ENCODE peak calls at places on chromosomes 2 and 18, in seven cellular contexts. W is WTC11; S is stimulated activated naive B cell treated with anti-CD40 and anti-IgM and Interleukin-4, amounts not matched to agents 10 μg/mL and 1 μg/mL and 100 μg/mL, for 72 hours; L is activated CD4-positive, alpha-beta T cell treated with anti-CD3 and anti-CD28 coated beads, Interleukin-2, amount 50 U/mL, for 24 hours; T is stimulated activated CD4-positive, alpha-beta T cell treated with anti-CD3 and anti-CD28 coated beads, TNF-alpha, amount 100 ng/mL, for 4 hours; C is SK-N-SH; U is MCF 10A. A is an unnamed sample.

GRCh38 chr2:64455031-64455332 is 1.0 kb downstream of the LGALSL start:
- DNase-seq in L (no peak), T (no peak), U (no peak), C (no peak), W (no peak), S (no peak), A (no peak)

GRCh38 chr18:80050797-80051196 is 16.6 kb downstream of the RBFA start:
- DNase-seq in S (no peak), W (no peak), T (no peak), U (no peak), L (no peak), C (no peak), A (no peak)

GRCh38 chr2:214651451-214651850 is 158.0 kb downstream of the BARD1 start:
- DNase-seq in L (no peak), S (no peak), W (no peak), T (no peak), U (peak), C (no peak), A (no peak)

GRCh38 chr2:15711126-15711860 is 119.6 kb downstream of the DDX1 start:
- DNase-seq in C (no peak), U (no peak), W (no peak), S (no peak), T (no peak), L (no peak), A (no peak)

GRCh38 chr2:152505495-152505906 is 170.5 kb downstream of the FMNL2 start:
- DNase-seq in L (no peak), S (no peak), C (no peak), W (no peak), U (peak), T (no peak), A (no peak)

GRCh38 chr2:160076935-160077334 is 14.5 kb upstream of the PLA2R1 start:
- DNase-seq in S (no peak), L (no peak), C (no peak), U (no peak), T (no peak), W (no peak), A (no peak)

GRCh38 chr2:45808294-45808693 is 156.8 kb downstream of the PRKCE start:
- DNase-seq in S (no peak), W (no peak), C (no peak), U (no peak), L (no peak), T (no peak), A (no peak)

GRCh38 chr18:57205641-57206040 is 58.8 kb downstream of the BOD1L2 start:
- DNase-seq in S (no peak), U (no peak), T (no peak), C (no peak), W (no peak), L (no peak), A (no peak)

GRCh38 chr2:9333591-9334171 is 89.6 kb downstream of the ITGB1BP1 start:
- DNase-seq in W (peak), U (peak), S (no peak), C (peak), T (no peak), L (no peak), A (no peak)

GRCh38 chr2:1995987-1996386 is 251.7 kb upstream of the PXDN start:
- DNase-seq in S (no peak), W (no peak), T (no peak), L (no peak), C (no peak), U (no peak), A (no peak)

GRCh38 chr18:2036136-2036535 is 535.2 kb downstream of the METTL4 start:
- DNase-seq in U (peak), W (no peak), T (no peak), L (no peak), S (no peak), C (no peak), A (no peak)

GRCh38 chr2:219831957-219832356 is 204.5 kb downstream of the SLC4A3 start:
- DNase-seq in U (no peak), C (no peak), W (no peak), L (no peak), T (no peak), S (no peak), A (no peak)

GRCh38 chr2:38508311-38509039 is 94.3 kb downstream of the HNRNPLL start:
- DNase-seq in S (peak), W (peak), L (peak), U (peak), C (peak), T (peak), A (peak)

GRCh38 chr2:174835797-174836255 is 71.6 kb upstream of the CHRNA1 start:
- DNase-seq in S (no peak), T (no peak), U (peak), W (peak), L (peak), C (no peak), A (no peak)

GRCh38 chr2:158530829-158531228 is 74.1 kb downstream of the PKP4 start:
- DNase-seq in L (no peak), U (no peak), C (no peak), T (no peak), W (no peak), S (no peak), A (no peak)

GRCh38 chr2:38740851-38741541 is 10.2 kb downstream of the SRSF7 start:
- DNase-seq in C (peak), U (peak), W (no peak), S (no peak), T (no peak), L (no peak), A (no peak)

GRCh38 chr18:9148239-9148552 is 11.6 kb downstream of the ANKRD12 start:
- DNase-seq in T (no peak), L (no peak), S (no peak), C (no peak), W (no peak), U (no peak), A (no peak)

GRCh38 chr2:768484-768883 is 91.3 kb upstream of the TMEM18 start:
- DNase-seq in T (no peak), S (no peak), C (no peak), L (no peak), W (no peak), U (no peak), A (no peak)

GRCh38 chr18:13680612-13681011 is 45.7 kb downstream of the FAM210A start:
- DNase-seq in W (peak), U (peak), T (no peak), L (no peak), S (no peak), C (peak), A (no peak)

GRCh38 chr2:74865770-74866674 is 32.1 kb downstream of the HK2 start:
- DNase-seq in S (no peak), C (no peak), T (no peak), U (no peak), W (no peak), L (no peak), A (no peak)

GRCh38 chr2:30232801-30233130 is 1.4 kb downstream of the LBH start:
- DNase-seq in L (no peak), C (no peak), U (no peak), S (peak), W (no peak), T (no peak), A (no peak)

GRCh38 chr2:214856116-214856515 is 46.6 kb upstream of the BARD1 start:
- DNase-seq in T (no peak), S (no peak), W (no peak), U (no peak), L (no peak), C (no peak), A (no peak)

GRCh38 chr2:52428224-52428623 is 1339.4 kb upstream of the CHAC2 start:
- DNase-seq in L (no peak), S (no peak), C (no peak), W (peak), T (no peak), U (no peak), A (no peak)

GRCh38 chr2:37282746-37283145 is 41.9 kb downstream of the PRKD3 start:
- DNase-seq in L (no peak), C (no peak), T (no peak), W (no peak), U (no peak), S (no peak), A (no peak)

GRCh38 chr2:28391564-28392296 is 928 bp upstream of the FOSL2 start:
- DNase-seq in W (peak), L (no peak), T (no peak), S (peak), U (peak), C (peak), A (no peak)

GRCh38 chr2:13002536-13002935 is 285.8 kb downstream of the TRIB2 start:
- DNase-seq in W (no peak), T (no peak), L (no peak), S (no peak), U (no peak), C (no peak), A (no peak)

A was measured in activated naive CD8-positive, alpha-beta T cell treated with anti-CD3 and anti-CD28 coated beads, Interleukin-2, amount 50 U/mL, for 16 hours.